ENCODE peak calls at places on chromosome 2, in five cellular contexts. Z, B, J, G and N are unnamed samples.

GRCh38 chr2:215624423-215624829 is 188.6 kb upstream of the FN1 start:
- DNase-seq in Z (no peak), J (peak; percentile 56), G (peak; percentile 34), B (no peak), N (no peak)

GRCh38 chr2:239811806-239812560 is 213.2 kb downstream of the NDUFA10 start:
- DNase-seq in G (peak; percentile 9), Z (no peak), B (no peak), J (no peak), N (no peak)

GRCh38 chr2:121237980-121238665 is 46.9 kb downstream of the TFCP2L1 start:
- DNase-seq in Z (no peak), G (no peak), J (peak; percentile 20), B (no peak), N (no peak)

GRCh38 chr2:6683481-6683880 is 182.2 kb downstream of the CMPK2 start:
- DNase-seq in J (no peak), G (no peak), Z (no peak), B (no peak), N (no peak)

GRCh38 chr2:20049631-20050030 is 1.8 kb downstream of the LAPTM4A start:
- DNase-seq in B (no peak), J (no peak), G (no peak), Z (no peak), N (no peak)

GRCh38 chr2:216992056-216992455 is 132.2 kb upstream of the TNP1 start:
- DNase-seq in G (peak; percentile 73), J (no peak), Z (no peak), B (no peak), N (no peak)

GRCh38 chr2:131153529-131153928 is 48.4 kb downstream of the PLEKHB2 start:
- DNase-seq in G (no peak), B (no peak), J (no peak), Z (no peak), N (no peak)

GRCh38 chr2:145764631-145765030 is 1244.7 kb upstream of the ZEB2 start:
- DNase-seq in J (no peak), G (peak; percentile 33), B (no peak), Z (no peak), N (peak; percentile 44)

GRCh38 chr2:36706451-36706850 is 9.9 kb downstream of the VIT start:
- DNase-seq in J (no peak), Z (no peak), G (no peak), B (no peak), N (no peak)

GRCh38 chr2:187055463-187055862 is 206.5 kb upstream of the ZSWIM2 start:
- DNase-seq in B (no peak), Z (no peak), J (no peak), G (no peak), N (peak; percentile 20)

GRCh38 chr2:66897181-66897580 is 462.3 kb downstream of the MEIS1 start:
- DNase-seq in G (peak; percentile 67), B (no peak), J (no peak), Z (no peak), N (no peak)

GRCh38 chr2:9010866-9011265 is 7.4 kb upstream of the MBOAT2 start:
- DNase-seq in Z (no peak), J (no peak), G (no peak), B (no peak), N (no peak)

GRCh38 chr2:62489162-62489561 is 16.8 kb downstream of the TMEM17 start:
- DNase-seq in J (no peak), B (no peak), G (no peak), Z (no peak), N (no peak)

GRCh38 chr2:160984426-160985077 is 175.7 kb upstream of the TANK start:
- DNase-seq in J (no peak), B (no peak), G (no peak), Z (no peak), N (no peak)

GRCh38 chr2:152924722-152925121 is 206.3 kb downstream of the ARL6IP6 start:
- DNase-seq in J (no peak), Z (peak; percentile 81), B (peak; percentile 25), G (no peak), N (no peak)

GRCh38 chr2:30266051-30266621 is 34.8 kb downstream of the LBH start:
- DNase-seq in B (no peak), G (no peak), Z (no peak), J (no peak), N (no peak)

GRCh38 chr2:75100011-75100680 is 99.2 kb downstream of the TACR1 start:
- DNase-seq in B (no peak), G (no peak), Z (no peak), J (peak; percentile 33), N (no peak)

GRCh38 chr2:159124441-159124911 is 156.0 kb downstream of the TANC1 start:
- DNase-seq in B (no peak), G (no peak), Z (no peak), J (peak; percentile 63), N (no peak)
- TF ChIP-seq POLR2A in B (no peak), G (no peak), Z (no peak), J (no peak), N (no peak)

GRCh38 chr2:84904717-84905174 is 710 bp upstream of the TMSB10 start:
- DNase-seq in Z (peak; percentile 76), B (peak; percentile 70), J (peak; percentile 80), G (peak; percentile 71), N (peak; percentile 82)
- TF ChIP-seq POLR2A in Z (no peak), B (no peak), J (peak; percentile 56), G (no peak), N (peak; percentile 58)

GRCh38 chr2:26412091-26412673 is 10.5 kb downstream of the DRC1 start:
- DNase-seq in B (no peak), Z (no peak), J (peak; percentile 89), G (no peak), N (no peak)
- TF ChIP-seq POLR2A in B (no peak), Z (no peak), J (no peak), G (no peak), N (no peak)

GRCh38 chr2:68396093-68396492 is 31.0 kb downstream of the PLEK start:
- DNase-seq in J (no peak), B (no peak), Z (no peak), G (no peak), N (no peak)
- TF ChIP-seq POLR2A in J (no peak), B (no peak), Z (no peak), G (no peak), N (no peak)

GRCh38 chr2:68062680-68063387 is at the start of gene C1D:
- DNase-seq in Z (peak; percentile 91), G (peak; percentile 95), J (peak; percentile 94), B (peak; percentile 96), N (peak; percentile 92)
- TF ChIP-seq POLR2A in Z (peak; percentile 78), G (peak; percentile 64), J (peak; percentile 83), B (peak; percentile 40), N (peak; percentile 48)

DNA sequence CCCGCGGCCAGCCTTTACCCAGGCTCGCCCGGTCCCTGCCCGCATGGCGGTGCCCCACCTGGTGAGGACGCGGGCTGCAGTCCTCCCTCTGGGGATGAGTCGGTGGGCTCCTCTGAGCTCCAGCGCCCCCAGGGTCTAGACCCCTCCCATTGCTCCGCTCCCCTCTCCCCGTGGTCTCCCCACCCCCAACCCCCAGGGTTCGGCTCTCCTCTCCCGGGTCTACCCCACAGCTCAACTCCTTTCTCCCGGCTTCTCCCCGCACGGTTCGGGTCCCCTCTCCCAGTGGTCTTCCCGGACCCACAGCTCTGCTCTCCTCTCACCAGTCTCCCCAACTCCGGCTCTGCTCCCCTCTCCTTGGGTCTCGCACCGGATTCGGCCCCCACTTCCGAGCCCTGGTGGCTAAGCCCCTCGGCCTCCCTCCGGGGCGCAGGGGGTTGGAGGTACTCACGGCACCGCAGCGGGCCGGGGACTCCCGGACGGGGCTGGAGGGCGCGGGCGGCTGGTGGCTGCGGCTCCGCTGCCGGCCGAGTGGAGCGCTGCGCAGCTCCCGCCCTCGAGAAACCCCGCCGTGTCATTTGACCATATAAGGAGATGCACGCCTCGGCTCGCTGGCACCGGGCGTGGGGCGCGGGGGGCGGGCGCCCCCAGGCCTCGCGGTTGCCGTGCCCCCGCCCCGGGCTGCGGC is at the start of gene FHL2:
- DNase-seq in J (peak; percentile 81), B (peak; percentile 45), G (peak; percentile 80), Z (peak; percentile 69), N (peak; percentile 52)
- TF ChIP-seq POLR2A in J (peak; percentile 75), B (no peak), G (peak; percentile 82), Z (peak; percentile 73), N (peak; percentile 75)